ENCODE peak calls at places on chromosomes 2 and 18, in five cellular contexts. W is RWPE1; D is hepatocyte; P is neuronal stem cell; O is CD4-positive, CD25-positive, alpha-beta regulatory T cell. S is an unnamed sample.

GRCh38 chr18:28767781-28768211 is 590.9 kb upstream of the CDH2 start:
- DNase-seq in O (no peak), D (no peak), W (peak; percentile 32), P (no peak), S (no peak)

GRCh38 chr2:57182941-57183340 is 863.7 kb upstream of the VRK2 start:
- DNase-seq in P (no peak), W (no peak), D (no peak), O (no peak), S (no peak)

GRCh38 chr2:122627388-122627787 is 871.9 kb downstream of the TSN start:
- DNase-seq in W (no peak), P (no peak), O (no peak), D (no peak), S (no peak)

GRCh38 chr2:144607899-144608477 is 88.1 kb upstream of the ZEB2 start:
- DNase-seq in W (no peak), O (no peak), P (no peak), D (no peak), S (no peak)

GRCh38 chr2:96913117-96913397 is 43.2 kb upstream of the SEMA4C start:
- DNase-seq in P (no peak), O (no peak), D (no peak), W (no peak), S (no peak)

GRCh38 chr18:38539373-38539772 is 973.8 kb upstream of the CELF4 start:
- DNase-seq in W (no peak), D (no peak), O (no peak), P (peak; percentile 20), S (no peak)

GRCh38 chr2:55712477-55713060 is 18.9 kb upstream of the PNPT1 start:
- DNase-seq in W (no peak), D (peak; percentile 48), P (no peak), O (no peak), S (no peak)

GRCh38 chr2:73716518-73717250 is 20.5 kb downstream of the TPRKB start:
- DNase-seq in P (no peak), W (no peak), D (no peak), O (no peak), S (no peak)

GRCh38 chr2:204972606-204973336 is 427.5 kb downstream of the PARD3B start:
- DNase-seq in P (no peak), D (no peak), W (no peak), O (no peak), S (no peak)

GRCh38 chr2:239285071-239285931 is 115.5 kb downstream of the HDAC4 start:
- DNase-seq in O (no peak), D (no peak), P (no peak), W (no peak), S (no peak)

GRCh38 chr2:186503827-186504606 is 18.0 kb downstream of the ZC3H15 start:
- DNase-seq in W (peak; percentile 26), D (peak; percentile 22), O (no peak), P (no peak), S (no peak)

GRCh38 chr2:55425449-55425848 is 5.8 kb upstream of the CCDC88A start:
- DNase-seq in D (peak; percentile 26), W (peak; percentile 62), P (no peak), O (no peak), S (no peak)

GRCh38 chr2:238763471-238763995 is 84.4 kb upstream of the TWIST2 start:
- DNase-seq in P (no peak), W (no peak), O (no peak), D (no peak), S (no peak)

GRCh38 chr2:218194880-218195279 is 22.1 kb upstream of the ARPC2 start:
- DNase-seq in W (no peak), O (no peak), P (no peak), D (no peak), S (no peak)

GRCh38 chr2:218301176-218301819 is 9.0 kb upstream of the TMBIM1 start:
- DNase-seq in P (peak; percentile 87), W (no peak), O (peak; percentile 75), D (peak; percentile 94), S (peak; percentile 87)